ENCODE peak calls at places on chromosomes 6 and 20, in eight cellular contexts. One of them, this sample, is unnamed.
A peak's percentile ranks its signal among the peaks of the same experiment; 100 is the strongest.

GRCh38 chr6:68653074-68653705 is 18.1 kb downstream of the ADGRB3 start:
- DNase-seq in tibial nerve: no peak
- DNase-seq in Peyer's patch: no peak
- DNase-seq in spleen: no peak
- DNase-seq in A549: no peak
- DNase-seq in adrenal gland: no peak
- DNase-seq in heart left ventricle: no peak
- DNase-seq in suprapubic skin: no peak
- DNase-seq in this sample: no peak

GRCh38 chr6:162736933-162737332 is 9.2 kb downstream of the PACRG start:
- DNase-seq in heart left ventricle: no peak
- DNase-seq in spleen: no peak
- DNase-seq in tibial nerve: no peak
- DNase-seq in A549: no peak
- DNase-seq in Peyer's patch: no peak
- DNase-seq in adrenal gland: no peak
- DNase-seq in suprapubic skin: no peak
- DNase-seq in this sample: no peak

GRCh38 chr20:854601-855000 is 21.1 kb downstream of the FAM110A start:
- DNase-seq in heart left ventricle: no peak
- DNase-seq in adrenal gland: no peak
- DNase-seq in suprapubic skin: no peak
- DNase-seq in spleen: no peak
- DNase-seq in tibial nerve: no peak
- DNase-seq in A549: no peak
- DNase-seq in Peyer's patch: no peak
- DNase-seq in this sample: no peak

GRCh38 chr20:8291200-8291599 is 159.1 kb downstream of the PLCB1 start:
- DNase-seq in tibial nerve: no peak
- DNase-seq in A549: no peak
- DNase-seq in Peyer's patch: no peak
- DNase-seq in suprapubic skin: no peak
- DNase-seq in heart left ventricle: no peak
- DNase-seq in spleen: no peak
- DNase-seq in adrenal gland: no peak
- DNase-seq in this sample: no peak

GRCh38 chr6:87671555-87672029 is 30.4 kb downstream of the AKIRIN2 start:
- DNase-seq in suprapubic skin: no peak
- DNase-seq in heart left ventricle: no peak
- DNase-seq in spleen: no peak
- DNase-seq in Peyer's patch: no peak
- DNase-seq in tibial nerve: no peak
- DNase-seq in adrenal gland: peak; percentile 60
- DNase-seq in A549: peak; percentile 22
- DNase-seq in this sample: peak; percentile 68

GRCh38 chr6:26019261-26019845 is 56.8 kb downstream of the TRIM38 start:
- DNase-seq in spleen: no peak
- DNase-seq in suprapubic skin: no peak
- DNase-seq in heart left ventricle: no peak
- DNase-seq in tibial nerve: no peak
- DNase-seq in A549: no peak
- DNase-seq in Peyer's patch: no peak
- DNase-seq in adrenal gland: no peak
- DNase-seq in this sample: no peak

GRCh38 chr6:157814883-157815282 is 8.2 kb upstream of the SNX9 start:
- DNase-seq in spleen: no peak
- DNase-seq in tibial nerve: no peak
- DNase-seq in Peyer's patch: no peak
- DNase-seq in heart left ventricle: no peak
- DNase-seq in A549: no peak
- DNase-seq in suprapubic skin: no peak
- DNase-seq in adrenal gland: no peak
- DNase-seq in this sample: no peak

GRCh38 chr6:138464085-138464484 is 35.2 kb downstream of the NHSL1 start:
- DNase-seq in A549: no peak
- DNase-seq in heart left ventricle: no peak
- DNase-seq in adrenal gland: no peak
- DNase-seq in spleen: no peak
- DNase-seq in suprapubic skin: no peak
- DNase-seq in Peyer's patch: no peak
- DNase-seq in tibial nerve: no peak
- DNase-seq in this sample: no peak

GRCh38 chr6:99189823-99190721 is 159.4 kb downstream of the FAXC start:
- DNase-seq in heart left ventricle: no peak
- DNase-seq in A549: no peak
- DNase-seq in suprapubic skin: no peak
- DNase-seq in Peyer's patch: no peak
- DNase-seq in adrenal gland: no peak
- DNase-seq in spleen: no peak
- DNase-seq in tibial nerve: no peak
- DNase-seq in this sample: no peak

GRCh38 chr6:150267686-150268561 is 100.9 kb upstream of the IYD start:
- DNase-seq in A549: no peak
- DNase-seq in suprapubic skin: peak; percentile 78
- DNase-seq in heart left ventricle: no peak
- DNase-seq in adrenal gland: no peak
- DNase-seq in Peyer's patch: no peak
- DNase-seq in spleen: no peak
- DNase-seq in tibial nerve: peak; percentile 15
- DNase-seq in this sample: peak; percentile 78

GRCh38 chr6:12911387-12911960 is 194.9 kb downstream of the PHACTR1 start:
- DNase-seq in A549: peak; percentile 19
- DNase-seq in heart left ventricle: no peak
- DNase-seq in suprapubic skin: no peak
- DNase-seq in spleen: no peak
- DNase-seq in Peyer's patch: no peak
- DNase-seq in tibial nerve: peak; percentile 50
- DNase-seq in adrenal gland: no peak
- DNase-seq in this sample: no peak

GRCh38 chr6:166763606-166764472 is 136.8 kb upstream of the RPS6KA2 start:
- DNase-seq in A549: no peak
- DNase-seq in tibial nerve: no peak
- DNase-seq in adrenal gland: no peak
- DNase-seq in spleen: no peak
- DNase-seq in suprapubic skin: peak; percentile 74
- DNase-seq in heart left ventricle: no peak
- DNase-seq in Peyer's patch: peak; percentile 37
- DNase-seq in this sample: no peak

GRCh38 chr6:100918152-100918551 is 37.0 kb upstream of the ASCC3 start:
- DNase-seq in spleen: no peak
- DNase-seq in heart left ventricle: no peak
- DNase-seq in suprapubic skin: no peak
- DNase-seq in Peyer's patch: no peak
- DNase-seq in tibial nerve: no peak
- DNase-seq in A549: no peak
- DNase-seq in adrenal gland: no peak
- DNase-seq in this sample: no peak

GRCh38 chr20:19986419-19986818 is 30.7 kb upstream of the NAA20 start:
- DNase-seq in adrenal gland: peak; percentile 75
- DNase-seq in Peyer's patch: no peak
- DNase-seq in A549: peak; percentile 57
- DNase-seq in spleen: no peak
- DNase-seq in heart left ventricle: no peak
- DNase-seq in suprapubic skin: no peak
- DNase-seq in tibial nerve: no peak
- DNase-seq in this sample: no peak

GRCh38 chr20:47971321-47971781 is 186.1 kb upstream of the SULF2 start:
- DNase-seq in A549: no peak
- DNase-seq in heart left ventricle: no peak
- DNase-seq in suprapubic skin: no peak
- DNase-seq in adrenal gland: no peak
- DNase-seq in spleen: no peak
- DNase-seq in Peyer's patch: no peak
- DNase-seq in tibial nerve: no peak
- DNase-seq in this sample: no peak
- H3K4me1 ChIP-seq in A549: peaks cover 9% of the 10 kb centered on the region
- H3K4me1 ChIP-seq in heart left ventricle: peaks cover 5% of the 10 kb centered on the region
- H3K4me1 ChIP-seq in suprapubic skin: no peaks in the 10 kb centered on the region
- H3K4me1 ChIP-seq in adrenal gland: no peaks in the 10 kb centered on the region
- H3K4me1 ChIP-seq in spleen: peaks cover 9% of the 10 kb centered on the region
- H3K4me1 ChIP-seq in Peyer's patch: no peaks in the 10 kb centered on the region
- H3K4me1 ChIP-seq in tibial nerve: no peaks in the 10 kb centered on the region
- H3K4me1 ChIP-seq in this sample: no peaks in the 10 kb centered on the region

GRCh38 chr20:33686008-33686983 is at the start of gene E2F1:
- DNase-seq in Peyer's patch: peak; percentile 98
- DNase-seq in suprapubic skin: peak; percentile 97
- DNase-seq in spleen: peak; percentile 98
- DNase-seq in tibial nerve: peak; percentile 89
- DNase-seq in heart left ventricle: peak; percentile 97
- DNase-seq in A549: peak; percentile 93
- DNase-seq in adrenal gland: peak; percentile 95
- DNase-seq in this sample: peak; percentile 93
- TF ChIP-seq POLR2A in Peyer's patch: peak; percentile 18
- TF ChIP-seq POLR2A in suprapubic skin: no peak
- TF ChIP-seq POLR2A in spleen: no peak
- TF ChIP-seq POLR2A in tibial nerve: peak; percentile 19
- TF ChIP-seq POLR2A in heart left ventricle: no peak
- TF ChIP-seq POLR2A in A549: no peak
- TF ChIP-seq POLR2A in adrenal gland: no peak
- TF ChIP-seq POLR2A in this sample: peak; percentile 48

GRCh38 chr20:44157061-44157460 is 29.9 kb downstream of the JPH2 start:
- DNase-seq in Peyer's patch: no peak
- DNase-seq in A549: no peak
- DNase-seq in heart left ventricle: no peak
- DNase-seq in adrenal gland: no peak
- DNase-seq in spleen: no peak
- DNase-seq in tibial nerve: no peak
- DNase-seq in suprapubic skin: no peak
- DNase-seq in this sample: peak; percentile 8
- H3K4me1 ChIP-seq in Peyer's patch: no peaks in the 10 kb centered on the region
- H3K4me1 ChIP-seq in A549: no peaks in the 10 kb centered on the region
- H3K4me1 ChIP-seq in heart left ventricle: peaks cover 3% of the 10 kb centered on the region
- H3K4me1 ChIP-seq in adrenal gland: no peaks in the 10 kb centered on the region
- H3K4me1 ChIP-seq in spleen: no peaks in the 10 kb centered on the region
- H3K4me1 ChIP-seq in tibial nerve: no peaks in the 10 kb centered on the region
- H3K4me1 ChIP-seq in suprapubic skin: peaks cover 6% of the 10 kb centered on the region
- H3K4me1 ChIP-seq in this sample: peaks cover 57% of the 10 kb centered on the region

DNA sequence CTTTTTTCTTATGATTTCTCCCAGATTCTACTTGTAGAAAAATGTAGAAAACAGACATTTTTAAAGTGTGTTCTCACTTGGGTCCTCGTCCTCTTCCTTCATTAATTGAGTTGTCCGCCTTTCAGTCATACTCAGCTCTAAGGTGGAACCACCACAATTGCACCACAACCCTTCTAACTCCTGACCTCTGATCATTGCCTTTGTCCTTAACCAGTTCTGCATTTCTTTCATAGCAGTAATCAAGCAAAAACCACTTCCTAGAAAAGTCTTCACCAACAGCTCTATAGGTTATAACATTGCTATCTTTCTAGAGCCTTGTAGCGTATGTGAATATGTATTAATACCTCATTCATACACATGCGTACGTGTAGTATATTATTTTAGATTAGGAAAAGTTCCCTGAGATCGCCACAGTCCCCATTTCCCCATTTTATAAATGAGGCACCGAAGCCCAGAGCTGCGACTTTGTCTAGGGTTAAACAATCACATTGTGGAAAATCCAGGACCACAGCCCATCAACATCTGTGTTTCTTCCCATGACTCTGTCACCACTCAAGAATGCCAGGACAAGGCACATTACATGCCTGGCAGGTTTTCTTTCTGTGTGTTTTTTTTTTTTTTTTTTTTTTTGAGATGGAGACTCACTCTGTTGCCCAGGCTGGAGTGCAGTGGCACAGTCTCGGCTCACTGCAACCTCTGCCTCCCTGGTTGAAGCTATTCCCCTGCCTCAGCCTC is 175.5 kb downstream of the BTBD3 start:
- DNase-seq in A549: no peak
- DNase-seq in heart left ventricle: no peak
- DNase-seq in tibial nerve: no peak
- DNase-seq in adrenal gland: no peak
- DNase-seq in spleen: no peak
- DNase-seq in suprapubic skin: no peak
- DNase-seq in Peyer's patch: no peak
- DNase-seq in this sample: no peak
- TF ChIP-seq POLR2A in A549: no peak
- TF ChIP-seq POLR2A in heart left ventricle: no peak
- TF ChIP-seq POLR2A in tibial nerve: no peak
- TF ChIP-seq POLR2A in adrenal gland: no peak
- TF ChIP-seq POLR2A in spleen: no peak
- TF ChIP-seq POLR2A in suprapubic skin: no peak
- TF ChIP-seq POLR2A in Peyer's patch: no peak
- TF ChIP-seq POLR2A in this sample: no peak

DNA sequence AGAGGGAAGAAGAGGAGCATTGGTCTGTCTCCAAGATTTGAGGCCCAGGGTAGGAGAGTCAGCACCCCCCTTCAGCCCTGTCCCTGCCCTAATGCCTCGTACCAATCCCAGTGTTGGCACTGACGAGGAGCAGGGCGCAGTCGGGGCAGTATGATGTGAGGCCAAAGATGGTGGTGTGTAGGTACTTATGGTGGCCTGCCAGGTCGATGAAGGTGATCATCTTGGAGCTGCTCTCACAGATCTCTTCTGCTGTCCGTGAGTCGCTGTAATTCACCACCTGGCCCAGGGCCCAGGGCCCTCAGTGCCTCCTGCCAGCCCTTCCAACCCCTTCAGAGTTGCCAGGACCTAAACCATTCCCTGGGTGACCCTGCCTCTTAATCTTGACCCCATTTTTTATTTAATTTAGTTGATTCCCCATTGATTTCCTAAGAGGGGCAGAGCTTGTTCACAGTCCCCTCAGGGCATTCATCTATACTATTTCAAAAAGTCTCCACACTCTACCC is 4.2 kb downstream of the GTPBP2 start:
- DNase-seq in spleen: no peak
- DNase-seq in Peyer's patch: no peak
- DNase-seq in tibial nerve: no peak
- DNase-seq in A549: no peak
- DNase-seq in heart left ventricle: no peak
- DNase-seq in suprapubic skin: peak; percentile 56
- DNase-seq in adrenal gland: no peak
- DNase-seq in this sample: no peak
- H3K4me1 ChIP-seq in spleen: peaks cover 27% of the 10 kb centered on the region
- H3K4me1 ChIP-seq in Peyer's patch: no peaks in the 10 kb centered on the region
- H3K4me1 ChIP-seq in tibial nerve: peaks cover 13% of the 10 kb centered on the region
- H3K4me1 ChIP-seq in A549: peaks cover 17% of the 10 kb centered on the region
- H3K4me1 ChIP-seq in heart left ventricle: peaks cover 13% of the 10 kb centered on the region
- H3K4me1 ChIP-seq in suprapubic skin: peaks cover 19% of the 10 kb centered on the region
- H3K4me1 ChIP-seq in adrenal gland: peaks cover 18% of the 10 kb centered on the region
- H3K4me1 ChIP-seq in this sample: peaks cover 15% of the 10 kb centered on the region

DNA sequence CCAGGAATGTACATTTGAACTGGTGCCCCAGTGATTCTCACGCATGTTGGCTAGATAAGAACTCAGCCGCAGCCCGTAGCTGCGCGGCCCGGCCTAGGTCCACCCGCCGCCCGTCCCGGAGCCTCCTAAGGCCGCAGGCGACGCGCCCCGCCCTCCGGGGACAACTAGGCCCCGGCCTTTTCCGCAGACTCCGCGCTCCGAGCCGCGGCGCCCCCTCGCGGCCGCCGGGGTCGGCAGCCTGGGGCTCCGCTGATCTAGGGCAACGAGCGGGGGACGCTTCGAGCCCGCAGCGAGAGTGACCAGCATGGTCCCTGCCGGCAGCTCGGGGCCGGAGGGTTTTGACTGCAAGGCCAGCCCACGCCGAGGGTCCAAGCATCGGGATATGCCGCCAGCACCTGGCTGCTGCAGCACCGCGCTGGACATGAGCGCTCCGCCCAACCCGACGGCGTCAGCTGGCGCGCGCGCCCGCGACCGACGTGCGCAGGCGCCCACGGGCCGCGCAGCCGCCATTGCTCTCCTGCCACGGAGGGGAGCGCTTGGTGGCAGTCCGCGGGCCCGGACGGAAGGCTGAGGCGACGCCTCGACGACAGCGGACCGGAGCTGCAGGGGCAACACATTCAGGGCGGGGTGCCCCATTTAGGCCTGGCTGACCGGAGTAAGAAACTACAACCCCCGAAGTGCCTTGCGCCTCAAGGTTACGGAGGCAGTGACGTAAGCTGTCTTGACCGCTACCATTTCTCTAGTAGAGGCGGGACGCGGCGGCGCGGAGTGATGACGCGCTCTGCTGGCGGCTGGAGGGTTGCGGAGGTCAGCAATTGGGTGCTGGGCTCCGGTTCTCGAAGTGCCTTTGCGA is at the start of gene AP5S1:
- DNase-seq in tibial nerve: peak; percentile 97
- DNase-seq in heart left ventricle: peak; percentile 98
- DNase-seq in Peyer's patch: peak; percentile 99
- DNase-seq in suprapubic skin: peak; percentile 98
- DNase-seq in A549: peak; percentile 99
- DNase-seq in spleen: peak; percentile 99
- DNase-seq in adrenal gland: peak; percentile 97
- DNase-seq in this sample: peak; percentile 96
- TF ChIP-seq POLR2A in tibial nerve: peak; percentile 77
- TF ChIP-seq POLR2A in heart left ventricle: no peak
- TF ChIP-seq POLR2A in Peyer's patch: peak; percentile 78
- TF ChIP-seq POLR2A in suprapubic skin: no peak
- TF ChIP-seq POLR2A in A549: peak; percentile 88
- TF ChIP-seq POLR2A in spleen: peak; percentile 47
- TF ChIP-seq POLR2A in adrenal gland: no peak
- TF ChIP-seq POLR2A in this sample: peak; percentile 60

This sample was measured in gastrocnemius medialis.